ENCODE peak calls at places on chromosomes 1 and 21, in seven cellular contexts. One of them, this sample, is unnamed.

GRCh38 chr1:228360533-228361313 is 45.9 kb downstream of the TRIM11 start:
- DNase-seq in H1: no peak
- DNase-seq in stomach: no peak
- DNase-seq in spleen: peak
- DNase-seq in adrenal gland: peak
- DNase-seq in IMR-90: no peak
- DNase-seq in ovary: peak
- DNase-seq in this sample: no peak

GRCh38 chr1:31324093-31324492 is 27.3 kb downstream of the ZCCHC17 start:
- DNase-seq in H1: no peak
- DNase-seq in stomach: no peak
- DNase-seq in spleen: no peak
- DNase-seq in adrenal gland: no peak
- DNase-seq in IMR-90: no peak
- DNase-seq in ovary: no peak
- DNase-seq in this sample: no peak

GRCh38 chr1:47769279-47769678 is 227.9 kb downstream of the TRABD2B start:
- DNase-seq in H1: no peak
- DNase-seq in stomach: no peak
- DNase-seq in spleen: no peak
- DNase-seq in adrenal gland: no peak
- DNase-seq in IMR-90: no peak
- DNase-seq in ovary: no peak
- DNase-seq in this sample: no peak

GRCh38 chr1:239947789-239948188 is 143.9 kb upstream of the FMN2 start:
- DNase-seq in H1: no peak
- DNase-seq in stomach: no peak
- DNase-seq in spleen: no peak
- DNase-seq in adrenal gland: no peak
- DNase-seq in IMR-90: peak
- DNase-seq in ovary: no peak
- DNase-seq in this sample: no peak

GRCh38 chr21:38804617-38805281 is 980 bp upstream of the ETS2 start:
- DNase-seq in H1: no peak
- DNase-seq in stomach: peak
- DNase-seq in spleen: peak
- DNase-seq in adrenal gland: peak
- DNase-seq in IMR-90: peak
- DNase-seq in ovary: peak
- DNase-seq in this sample: no peak

GRCh38 chr1:205933672-205934618 is 9.3 kb downstream of the SLC26A9 start:
- DNase-seq in H1: no peak
- DNase-seq in stomach: no peak
- DNase-seq in spleen: no peak
- DNase-seq in adrenal gland: peak
- DNase-seq in IMR-90: peak
- DNase-seq in ovary: no peak
- DNase-seq in this sample: no peak

GRCh38 chr1:110874303-110875215 is 1.6 kb downstream of the CD53 start:
- DNase-seq in H1: no peak
- DNase-seq in stomach: no peak
- DNase-seq in spleen: no peak
- DNase-seq in adrenal gland: no peak
- DNase-seq in IMR-90: no peak
- DNase-seq in ovary: no peak
- DNase-seq in this sample: no peak

GRCh38 chr1:179310271-179310670 is 16.7 kb downstream of the SOAT1 start:
- DNase-seq in H1: no peak
- DNase-seq in stomach: no peak
- DNase-seq in spleen: no peak
- DNase-seq in adrenal gland: no peak
- DNase-seq in IMR-90: peak
- DNase-seq in ovary: no peak
- DNase-seq in this sample: no peak

GRCh38 chr1:155003227-155003765 is 694 bp downstream of the ZBTB7B start:
- DNase-seq in H1: no peak
- DNase-seq in stomach: no peak
- DNase-seq in spleen: peak
- DNase-seq in adrenal gland: no peak
- DNase-seq in IMR-90: no peak
- DNase-seq in ovary: peak
- DNase-seq in this sample: no peak

GRCh38 chr1:37474697-37475379 is 458 bp downstream of the ZC3H12A start:
- DNase-seq in H1: no peak
- DNase-seq in stomach: peak
- DNase-seq in spleen: peak
- DNase-seq in adrenal gland: peak
- DNase-seq in IMR-90: no peak
- DNase-seq in ovary: peak
- DNase-seq in this sample: no peak

GRCh38 chr1:1628656-1629429 is 3.1 kb upstream of the MMP23B start:
- DNase-seq in H1: no peak
- DNase-seq in stomach: no peak
- DNase-seq in spleen: peak
- DNase-seq in adrenal gland: no peak
- DNase-seq in IMR-90: no peak
- DNase-seq in ovary: peak
- DNase-seq in this sample: no peak

GRCh38 chr1:24283326-24284155 is 35.6 kb upstream of the GRHL3 start:
- DNase-seq in H1: no peak
- DNase-seq in stomach: no peak
- DNase-seq in spleen: no peak
- DNase-seq in adrenal gland: peak
- DNase-seq in IMR-90: peak
- DNase-seq in ovary: no peak
- DNase-seq in this sample: no peak

GRCh38 chr1:27684176-27684575 is 12.2 kb upstream of the IFI6 start:
- DNase-seq in H1: no peak
- DNase-seq in stomach: no peak
- DNase-seq in spleen: no peak
- DNase-seq in adrenal gland: no peak
- DNase-seq in IMR-90: no peak
- DNase-seq in ovary: no peak
- DNase-seq in this sample: no peak

GRCh38 chr1:214664656-214665433 is 61.9 kb downstream of the CENPF start:
- DNase-seq in H1: no peak
- DNase-seq in stomach: no peak
- DNase-seq in spleen: no peak
- DNase-seq in adrenal gland: peak
- DNase-seq in IMR-90: peak
- DNase-seq in ovary: no peak
- DNase-seq in this sample: no peak

GRCh38 chr1:172905452-172905851 is 145.3 kb downstream of the TNFSF18 start:
- DNase-seq in H1: no peak
- DNase-seq in stomach: no peak
- DNase-seq in spleen: no peak
- DNase-seq in adrenal gland: no peak
- DNase-seq in IMR-90: peak
- DNase-seq in ovary: no peak
- DNase-seq in this sample: no peak

GRCh38 chr21:29187939-29188338 is 57.5 kb downstream of the MAP3K7CL start:
- DNase-seq in H1: no peak
- DNase-seq in stomach: no peak
- DNase-seq in spleen: no peak
- DNase-seq in adrenal gland: peak
- DNase-seq in IMR-90: peak
- DNase-seq in ovary: no peak
- DNase-seq in this sample: no peak

GRCh38 chr1:89698624-89699023 is 65.7 kb downstream of the LRRC8C start:
- DNase-seq in H1: no peak
- DNase-seq in stomach: no peak
- DNase-seq in spleen: no peak
- DNase-seq in adrenal gland: no peak
- DNase-seq in IMR-90: no peak
- DNase-seq in ovary: no peak
- DNase-seq in this sample: no peak

GRCh38 chr1:205263580-205264190 is 35.9 kb downstream of the TMCC2 start:
- DNase-seq in H1: no peak
- DNase-seq in stomach: no peak
- DNase-seq in spleen: no peak
- DNase-seq in adrenal gland: peak
- DNase-seq in IMR-90: peak
- DNase-seq in ovary: no peak
- DNase-seq in this sample: no peak

GRCh38 chr1:37922767-37923550 is 23.9 kb downstream of the INPP5B start:
- DNase-seq in H1: no peak
- DNase-seq in stomach: no peak
- DNase-seq in spleen: peak
- DNase-seq in adrenal gland: no peak
- DNase-seq in IMR-90: no peak
- DNase-seq in ovary: no peak
- DNase-seq in this sample: no peak

GRCh38 chr1:206693029-206693428 is 8.3 kb downstream of the MAPKAPK2 start:
- DNase-seq in H1: no peak
- DNase-seq in stomach: peak
- DNase-seq in spleen: no peak
- DNase-seq in adrenal gland: peak
- DNase-seq in IMR-90: peak
- DNase-seq in ovary: peak
- DNase-seq in this sample: no peak

GRCh38 chr1:8706995-8707396 is 110.4 kb downstream of the RERE start:
- DNase-seq in H1: no peak
- DNase-seq in stomach: no peak
- DNase-seq in spleen: no peak
- DNase-seq in adrenal gland: no peak
- DNase-seq in IMR-90: peak
- DNase-seq in ovary: no peak
- DNase-seq in this sample: no peak

GRCh38 chr1:2977886-2978611 is 43.2 kb upstream of the ACTRT2 start:
- DNase-seq in H1: no peak
- DNase-seq in stomach: peak
- DNase-seq in spleen: no peak
- DNase-seq in adrenal gland: no peak
- DNase-seq in IMR-90: no peak
- DNase-seq in ovary: no peak
- DNase-seq in this sample: no peak

GRCh38 chr1:231186356-231187115 is 24.7 kb downstream of the TRIM67 start:
- DNase-seq in H1: no peak
- DNase-seq in stomach: no peak
- DNase-seq in spleen: peak
- DNase-seq in adrenal gland: no peak
- DNase-seq in IMR-90: no peak
- DNase-seq in ovary: no peak
- DNase-seq in this sample: no peak

GRCh38 chr1:201317551-201317950 is 34.2 kb downstream of the PKP1 start:
- DNase-seq in H1: no peak
- DNase-seq in stomach: no peak
- DNase-seq in spleen: no peak
- DNase-seq in adrenal gland: no peak
- DNase-seq in IMR-90: no peak
- DNase-seq in ovary: peak
- DNase-seq in this sample: no peak

GRCh38 chr1:238061967-238062613 is 171.4 kb upstream of the ZP4 start:
- DNase-seq in H1: no peak
- DNase-seq in stomach: no peak
- DNase-seq in spleen: no peak
- DNase-seq in adrenal gland: no peak
- DNase-seq in IMR-90: peak
- DNase-seq in ovary: no peak
- DNase-seq in this sample: no peak
- H3K27ac ChIP-seq in H1: no peak
- H3K27ac ChIP-seq in stomach: no peak
- H3K27ac ChIP-seq in spleen: no peak
- H3K27ac ChIP-seq in adrenal gland: no peak
- H3K27ac ChIP-seq in IMR-90: peak
- H3K27ac ChIP-seq in ovary: no peak
- H3K27ac ChIP-seq in this sample: peak

GRCh38 chr1:183022202-183023145 is 746 bp upstream of the LAMC1 start:
- DNase-seq in H1: no peak
- DNase-seq in stomach: peak
- DNase-seq in spleen: peak
- DNase-seq in adrenal gland: peak
- DNase-seq in IMR-90: peak
- DNase-seq in ovary: peak
- DNase-seq in this sample: no peak
- TF ChIP-seq POLR2A in H1: peak
- TF ChIP-seq POLR2A in stomach: no peak
- TF ChIP-seq POLR2A in spleen: no peak
- TF ChIP-seq POLR2A in adrenal gland: peak
- TF ChIP-seq POLR2A in IMR-90: peak
- TF ChIP-seq POLR2A in ovary: peak
- TF ChIP-seq POLR2A in this sample: no peak

GRCh38 chr1:216599851-216600250 is 123.4 kb downstream of the ESRRG start:
- DNase-seq in H1: no peak
- DNase-seq in stomach: no peak
- DNase-seq in spleen: no peak
- DNase-seq in adrenal gland: no peak
- DNase-seq in IMR-90: no peak
- DNase-seq in ovary: no peak
- DNase-seq in this sample: no peak
- TF ChIP-seq CTCF in H1: no peak
- TF ChIP-seq CTCF in stomach: no peak
- TF ChIP-seq CTCF in spleen: no peak
- TF ChIP-seq CTCF in adrenal gland: no peak
- TF ChIP-seq CTCF in IMR-90: no peak
- TF ChIP-seq CTCF in ovary: no peak
- TF ChIP-seq CTCF in this sample: no peak

GRCh38 chr1:6484826-6485139 is 6.7 kb downstream of the PLEKHG5 start:
- DNase-seq in H1: no peak
- DNase-seq in stomach: no peak
- DNase-seq in spleen: no peak
- DNase-seq in adrenal gland: no peak
- DNase-seq in IMR-90: no peak
- DNase-seq in ovary: no peak
- DNase-seq in this sample: no peak

GRCh38 chr1:6487804-6488484 is 3.5 kb downstream of the PLEKHG5 start:
- DNase-seq in H1: no peak
- DNase-seq in stomach: no peak
- DNase-seq in spleen: no peak
- DNase-seq in adrenal gland: no peak
- DNase-seq in IMR-90: no peak
- DNase-seq in ovary: no peak
- DNase-seq in this sample: no peak

GRCh38 chr1:6485937-6486250 is 5.6 kb downstream of the PLEKHG5 start:
- DNase-seq in H1: no peak
- DNase-seq in stomach: no peak
- DNase-seq in spleen: no peak
- DNase-seq in adrenal gland: no peak
- DNase-seq in IMR-90: no peak
- DNase-seq in ovary: no peak
- DNase-seq in this sample: no peak

GRCh38 chr1:6485140-6485936 is 6.1 kb downstream of the PLEKHG5 start:
- DNase-seq in H1: no peak
- DNase-seq in stomach: no peak
- DNase-seq in spleen: no peak
- DNase-seq in adrenal gland: no peak
- DNase-seq in IMR-90: no peak
- DNase-seq in ovary: no peak
- DNase-seq in this sample: no peak

GRCh38 chr1:6486433-6487011 is 4.9 kb downstream of the PLEKHG5 start:
- DNase-seq in H1: peak
- DNase-seq in stomach: peak
- DNase-seq in spleen: peak
- DNase-seq in adrenal gland: peak
- DNase-seq in IMR-90: peak
- DNase-seq in ovary: peak
- DNase-seq in this sample: no peak
- H3K27ac ChIP-seq in H1: no peak
- H3K27ac ChIP-seq in stomach: no peak
- H3K27ac ChIP-seq in spleen: peak
- H3K27ac ChIP-seq in adrenal gland: no peak
- H3K27ac ChIP-seq in IMR-90: no peak
- H3K27ac ChIP-seq in ovary: no peak
- H3K27ac ChIP-seq in this sample: peak

This sample was measured in esophagus squamous epithelium.